ENCODE peak calls at places on chromosome 4, in six cellular contexts. One of them, this sample, is unnamed.

GRCh38 chr4:65461781-65462180 is 208.5 kb downstream of the EPHA5 start:
- DNase-seq in A549: no peak
- DNase-seq in stomach: no peak
- DNase-seq in brain microvascular endothelial cell: no peak
- DNase-seq in heart right ventricle: no peak
- DNase-seq in suprapubic skin: no peak
- DNase-seq in this sample: no peak

GRCh38 chr4:2626231-2626630 is 89.8 kb downstream of the FAM193A start:
- DNase-seq in A549: no peak
- DNase-seq in stomach: no peak
- DNase-seq in brain microvascular endothelial cell: no peak
- DNase-seq in heart right ventricle: no peak
- DNase-seq in suprapubic skin: peak; percentile 42
- DNase-seq in this sample: no peak

GRCh38 chr4:158182736-158183135 is 9.9 kb upstream of the GASK1B start:
- DNase-seq in A549: no peak
- DNase-seq in stomach: no peak
- DNase-seq in brain microvascular endothelial cell: no peak
- DNase-seq in heart right ventricle: no peak
- DNase-seq in suprapubic skin: no peak
- DNase-seq in this sample: no peak

GRCh38 chr4:4762909-4763814 is 96.3 kb upstream of the MSX1 start:
- DNase-seq in A549: peak; percentile 10
- DNase-seq in stomach: no peak
- DNase-seq in brain microvascular endothelial cell: peak; percentile 52
- DNase-seq in heart right ventricle: no peak
- DNase-seq in suprapubic skin: no peak
- DNase-seq in this sample: no peak

GRCh38 chr4:153166971-153167501 is 37.2 kb upstream of the TRIM2 start:
- DNase-seq in A549: no peak
- DNase-seq in stomach: no peak
- DNase-seq in brain microvascular endothelial cell: no peak
- DNase-seq in heart right ventricle: no peak
- DNase-seq in suprapubic skin: no peak
- DNase-seq in this sample: no peak

GRCh38 chr4:54802336-54802735 is 144.6 kb downstream of the KIT start:
- DNase-seq in A549: no peak
- DNase-seq in stomach: no peak
- DNase-seq in brain microvascular endothelial cell: no peak
- DNase-seq in heart right ventricle: no peak
- DNase-seq in suprapubic skin: no peak
- DNase-seq in this sample: no peak

GRCh38 chr4:38138363-38138762 is 178.2 kb downstream of the PTTG2 start:
- DNase-seq in A549: no peak
- DNase-seq in stomach: no peak
- DNase-seq in brain microvascular endothelial cell: no peak
- DNase-seq in heart right ventricle: no peak
- DNase-seq in suprapubic skin: peak; percentile 7
- DNase-seq in this sample: no peak

GRCh38 chr4:108590776-108591175 is 29.6 kb upstream of the RPL34 start:
- DNase-seq in A549: no peak
- DNase-seq in stomach: no peak
- DNase-seq in brain microvascular endothelial cell: no peak
- DNase-seq in heart right ventricle: no peak
- DNase-seq in suprapubic skin: no peak
- DNase-seq in this sample: no peak

GRCh38 chr4:153143527-153144348 is 60.5 kb upstream of the TRIM2 start:
- DNase-seq in A549: no peak
- DNase-seq in stomach: peak; percentile 35
- DNase-seq in brain microvascular endothelial cell: no peak
- DNase-seq in heart right ventricle: no peak
- DNase-seq in suprapubic skin: no peak
- DNase-seq in this sample: no peak

GRCh38 chr4:169795585-169795984 is 37.8 kb upstream of the HPF1 start:
- DNase-seq in A549: no peak
- DNase-seq in stomach: no peak
- DNase-seq in brain microvascular endothelial cell: no peak
- DNase-seq in heart right ventricle: no peak
- DNase-seq in suprapubic skin: no peak
- DNase-seq in this sample: no peak

GRCh38 chr4:182575225-182575624 is 332.0 kb downstream of the TENM3 start:
- DNase-seq in A549: no peak
- DNase-seq in stomach: no peak
- DNase-seq in brain microvascular endothelial cell: no peak
- DNase-seq in heart right ventricle: no peak
- DNase-seq in suprapubic skin: no peak
- DNase-seq in this sample: no peak

GRCh38 chr4:61890321-61890720 is 690.2 kb downstream of the ADGRL3 start:
- DNase-seq in A549: no peak
- DNase-seq in stomach: no peak
- DNase-seq in brain microvascular endothelial cell: no peak
- DNase-seq in heart right ventricle: no peak
- DNase-seq in suprapubic skin: no peak
- DNase-seq in this sample: no peak

GRCh38 chr4:164509951-164510350 is 244.0 kb upstream of the SMIM31 start:
- DNase-seq in A549: no peak
- DNase-seq in stomach: no peak
- DNase-seq in brain microvascular endothelial cell: no peak
- DNase-seq in heart right ventricle: no peak
- DNase-seq in suprapubic skin: no peak
- DNase-seq in this sample: no peak

GRCh38 chr4:111450867-111451266 is 694.4 kb upstream of the FAM241A start:
- DNase-seq in A549: no peak
- DNase-seq in stomach: no peak
- DNase-seq in brain microvascular endothelial cell: no peak
- DNase-seq in heart right ventricle: no peak
- DNase-seq in suprapubic skin: no peak
- DNase-seq in this sample: no peak

GRCh38 chr4:137532869-137533236 is 559 bp upstream of the PCDH18 start:
- DNase-seq in A549: no peak
- DNase-seq in stomach: no peak
- DNase-seq in brain microvascular endothelial cell: no peak
- DNase-seq in heart right ventricle: no peak
- DNase-seq in suprapubic skin: no peak
- DNase-seq in this sample: no peak

GRCh38 chr4:123555500-123556273 is 159.1 kb downstream of the SPRY1 start:
- DNase-seq in A549: peak; percentile 81
- DNase-seq in stomach: peak; percentile 96
- DNase-seq in brain microvascular endothelial cell: peak; percentile 95
- DNase-seq in heart right ventricle: peak; percentile 75
- DNase-seq in suprapubic skin: peak; percentile 91
- DNase-seq in this sample: no peak

GRCh38 chr4:2742823-2743517 is 13.2 kb downstream of the TNIP2 start:
- DNase-seq in A549: no peak
- DNase-seq in stomach: no peak
- DNase-seq in brain microvascular endothelial cell: no peak
- DNase-seq in heart right ventricle: no peak
- DNase-seq in suprapubic skin: peak; percentile 48
- DNase-seq in this sample: no peak

GRCh38 chr4:110278127-110278526 is 79.7 kb upstream of the ELOVL6 start:
- DNase-seq in A549: no peak
- DNase-seq in stomach: no peak
- DNase-seq in brain microvascular endothelial cell: no peak
- DNase-seq in heart right ventricle: no peak
- DNase-seq in suprapubic skin: no peak
- DNase-seq in this sample: no peak

GRCh38 chr4:24472514-24473308 is 111.6 kb downstream of the DHX15 start:
- DNase-seq in A549: peak; percentile 82
- DNase-seq in stomach: peak; percentile 76
- DNase-seq in brain microvascular endothelial cell: peak; percentile 67
- DNase-seq in heart right ventricle: peak; percentile 83
- DNase-seq in suprapubic skin: peak; percentile 82
- DNase-seq in this sample: peak; percentile 97

GRCh38 chr4:24473309-24473721 is 111.0 kb downstream of the DHX15 start:
- DNase-seq in A549: peak; percentile 45
- DNase-seq in stomach: no peak
- DNase-seq in brain microvascular endothelial cell: no peak
- DNase-seq in heart right ventricle: peak; percentile 18
- DNase-seq in suprapubic skin: no peak
- DNase-seq in this sample: no peak

GRCh38 chr4:24471623-24472510 is 112.5 kb downstream of the DHX15 start:
- DNase-seq in A549: peak; percentile 3
- DNase-seq in stomach: no peak
- DNase-seq in brain microvascular endothelial cell: no peak
- DNase-seq in heart right ventricle: peak; percentile 22
- DNase-seq in suprapubic skin: peak; percentile 63
- DNase-seq in this sample: no peak

GRCh38 chr4:24475756-24476155 is 108.6 kb downstream of the DHX15 start:
- DNase-seq in A549: no peak
- DNase-seq in stomach: no peak
- DNase-seq in brain microvascular endothelial cell: no peak
- DNase-seq in heart right ventricle: no peak
- DNase-seq in suprapubic skin: no peak
- DNase-seq in this sample: no peak

DNA sequence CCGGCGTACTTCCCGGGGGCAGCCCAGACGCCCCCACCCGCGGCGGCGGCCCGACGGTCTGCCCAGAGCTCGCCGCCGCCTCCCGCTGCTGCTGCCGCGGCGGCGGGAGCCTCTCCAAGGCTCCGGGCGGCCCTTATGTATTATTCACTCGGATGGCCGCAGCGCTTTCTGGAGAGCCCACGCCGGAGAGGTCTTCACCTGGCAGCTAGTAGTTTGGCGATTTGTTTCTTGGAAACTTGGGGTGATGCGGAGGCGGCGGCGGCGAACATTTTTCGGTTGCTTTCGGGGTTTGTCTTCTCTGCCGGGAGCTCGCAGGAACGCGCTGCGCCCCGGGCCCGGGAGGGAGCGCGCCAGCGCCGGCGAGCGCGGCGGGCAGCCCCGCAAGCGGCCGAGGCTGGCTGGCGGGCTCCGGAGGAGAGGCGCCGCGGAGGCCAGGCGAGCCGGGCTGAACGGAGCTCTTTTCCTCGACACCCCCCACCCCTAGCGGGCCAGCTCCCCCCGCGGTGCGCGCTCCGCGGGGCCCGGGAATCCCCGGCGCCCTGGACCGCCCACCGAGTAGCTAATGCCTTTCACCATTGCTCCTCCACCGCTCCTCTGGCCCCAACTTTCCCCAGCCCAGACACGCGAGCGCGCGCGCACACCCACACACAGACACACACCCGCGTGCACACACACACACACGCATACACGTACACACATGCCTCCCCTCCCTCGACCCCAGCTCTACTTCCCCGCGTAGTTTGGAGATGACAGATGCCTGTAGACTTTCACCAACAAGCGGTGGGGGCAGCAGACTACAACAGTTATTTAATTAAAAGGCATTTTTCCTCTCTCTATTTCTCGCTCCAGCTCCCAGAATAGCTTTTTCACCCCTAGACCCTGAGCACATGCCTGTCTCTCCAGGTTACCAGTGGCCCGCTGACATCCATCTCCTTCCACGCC is 113.4 kb downstream of the DHX15 start:
- DNase-seq in A549: peak; percentile 35
- DNase-seq in stomach: no peak
- DNase-seq in brain microvascular endothelial cell: peak; percentile 45
- DNase-seq in heart right ventricle: peak; percentile 30
- DNase-seq in suprapubic skin: peak; percentile 67
- DNase-seq in this sample: no peak
- TF ChIP-seq CTCF in A549: no peak
- TF ChIP-seq CTCF in stomach: no peak
- TF ChIP-seq CTCF in brain microvascular endothelial cell: peak; percentile 46
- TF ChIP-seq CTCF in heart right ventricle: no peak
- TF ChIP-seq CTCF in suprapubic skin: no peak
- TF ChIP-seq CTCF in this sample: no peak

GRCh38 chr4:25862411-25863346 is at the start of gene SEL1L3:
- DNase-seq in A549: peak; percentile 2
- DNase-seq in stomach: peak; percentile 79
- DNase-seq in brain microvascular endothelial cell: no peak
- DNase-seq in heart right ventricle: peak; percentile 48
- DNase-seq in suprapubic skin: no peak
- DNase-seq in this sample: no peak

GRCh38 chr4:25865586-25865985 is 2.8 kb upstream of the SEL1L3 start:
- DNase-seq in A549: peak; percentile 51
- DNase-seq in stomach: peak; percentile 65
- DNase-seq in brain microvascular endothelial cell: no peak
- DNase-seq in heart right ventricle: no peak
- DNase-seq in suprapubic skin: no peak
- DNase-seq in this sample: no peak

GRCh38 chr4:25863347-25863784 is 578 bp upstream of the SEL1L3 start:
- DNase-seq in A549: peak; percentile 27
- DNase-seq in stomach: peak; percentile 81
- DNase-seq in brain microvascular endothelial cell: no peak
- DNase-seq in heart right ventricle: peak; percentile 19
- DNase-seq in suprapubic skin: no peak
- DNase-seq in this sample: no peak

GRCh38 chr4:25861951-25862410 is 807 bp downstream of the SEL1L3 start:
- DNase-seq in A549: peak; percentile 32
- DNase-seq in stomach: no peak
- DNase-seq in brain microvascular endothelial cell: no peak
- DNase-seq in heart right ventricle: peak; percentile 20
- DNase-seq in suprapubic skin: no peak
- DNase-seq in this sample: no peak

GRCh38 chr4:25863906-25864418 is 1.2 kb upstream of the SEL1L3 start:
- DNase-seq in A549: no peak
- DNase-seq in stomach: no peak
- DNase-seq in brain microvascular endothelial cell: no peak
- DNase-seq in heart right ventricle: no peak
- DNase-seq in suprapubic skin: no peak
- DNase-seq in this sample: no peak
- H3K4me3 ChIP-seq in A549: no peak overlapping the region
- H3K4me3 ChIP-seq in stomach: no peak overlapping the region
- H3K4me3 ChIP-seq in brain microvascular endothelial cell: no peak overlapping the region
- H3K4me3 ChIP-seq in heart right ventricle: no peak overlapping the region
- H3K4me3 ChIP-seq in suprapubic skin: no peak overlapping the region
- H3K4me3 ChIP-seq in this sample: no peak overlapping the region

GRCh38 chr4:148530114-148530513 is 87.9 kb upstream of the NR3C2 start:
- DNase-seq in A549: no peak
- DNase-seq in stomach: no peak
- DNase-seq in brain microvascular endothelial cell: no peak
- DNase-seq in heart right ventricle: no peak
- DNase-seq in suprapubic skin: no peak
- DNase-seq in this sample: no peak
- TF ChIP-seq CTCF in A549: no peak
- TF ChIP-seq CTCF in stomach: no peak
- TF ChIP-seq CTCF in brain microvascular endothelial cell: no peak
- TF ChIP-seq CTCF in heart right ventricle: no peak
- TF ChIP-seq CTCF in suprapubic skin: no peak
- TF ChIP-seq CTCF in this sample: no peak

GRCh38 chr4:7687006-7687405 is 252.3 kb upstream of the PSAPL1 start:
- DNase-seq in A549: no peak
- DNase-seq in stomach: no peak
- DNase-seq in brain microvascular endothelial cell: no peak
- DNase-seq in heart right ventricle: no peak
- DNase-seq in suprapubic skin: no peak
- DNase-seq in this sample: no peak

GRCh38 chr4:7683126-7683703 is 248.5 kb upstream of the PSAPL1 start:
- DNase-seq in A549: no peak
- DNase-seq in stomach: no peak
- DNase-seq in brain microvascular endothelial cell: no peak
- DNase-seq in heart right ventricle: no peak
- DNase-seq in suprapubic skin: no peak
- DNase-seq in this sample: no peak

GRCh38 chr4:7686166-7686870 is 251.6 kb upstream of the PSAPL1 start:
- DNase-seq in A549: no peak
- DNase-seq in stomach: no peak
- DNase-seq in brain microvascular endothelial cell: no peak
- DNase-seq in heart right ventricle: no peak
- DNase-seq in suprapubic skin: no peak
- DNase-seq in this sample: no peak

GRCh38 chr4:7687796-7688195 is 251.9 kb downstream of the AFAP1 start:
- DNase-seq in A549: no peak
- DNase-seq in stomach: no peak
- DNase-seq in brain microvascular endothelial cell: no peak
- DNase-seq in heart right ventricle: no peak
- DNase-seq in suprapubic skin: no peak
- DNase-seq in this sample: no peak

GRCh38 chr4:7684294-7684693 is 249.6 kb upstream of the PSAPL1 start:
- DNase-seq in A549: no peak
- DNase-seq in stomach: no peak
- DNase-seq in brain microvascular endothelial cell: no peak
- DNase-seq in heart right ventricle: no peak
- DNase-seq in suprapubic skin: no peak
- DNase-seq in this sample: no peak
- H3K4me3 ChIP-seq in A549: no peak overlapping the region
- H3K4me3 ChIP-seq in stomach: no peak overlapping the region
- H3K4me3 ChIP-seq in brain microvascular endothelial cell: no peak overlapping the region
- H3K4me3 ChIP-seq in heart right ventricle: no peak overlapping the region
- H3K4me3 ChIP-seq in suprapubic skin: no peak overlapping the region
- H3K4me3 ChIP-seq in this sample: no peak overlapping the region